ENCODE peak calls at places on chromosomes 12 and 14, in nine cellular contexts. One of them, this sample, is unnamed.

GRCh38 chr14:64812412-64812811 is 67.3 kb downstream of the SPTB start:
- DNase-seq in naive thymus-derived CD4-positive, alpha-beta T cell: peak
- DNase-seq in COLO829: no peak
- DNase-seq in T-helper 1 cell: no peak
- DNase-seq in retina: no peak
- DNase-seq in neural progenitor cell: peak
- DNase-seq in stimulated activated CD4-positive, alpha-beta T cell treated with anti-CD3 and anti-CD28 coated beads, Interleukin-4, amount 100 ng/mL, for 24 hours: peak
- DNase-seq in A549: no peak
- DNase-seq in amniotic stem cell: no peak
- DNase-seq in this sample: no peak

GRCh38 chr12:121223283-121223946 is 13.5 kb downstream of the P2RX4 start:
- DNase-seq in amniotic stem cell: no peak
- DNase-seq in retina: no peak
- DNase-seq in stimulated activated CD4-positive, alpha-beta T cell treated with anti-CD3 and anti-CD28 coated beads, Interleukin-4, amount 100 ng/mL, for 24 hours: peak
- DNase-seq in naive thymus-derived CD4-positive, alpha-beta T cell: peak
- DNase-seq in COLO829: no peak
- DNase-seq in T-helper 1 cell: no peak
- DNase-seq in neural progenitor cell: no peak
- DNase-seq in A549: peak
- DNase-seq in this sample: peak

GRCh38 chr14:102746568-102747438 is 30.4 kb upstream of the TRAF3 start:
- DNase-seq in stimulated activated CD4-positive, alpha-beta T cell treated with anti-CD3 and anti-CD28 coated beads, Interleukin-4, amount 100 ng/mL, for 24 hours: no peak
- DNase-seq in neural progenitor cell: no peak
- DNase-seq in naive thymus-derived CD4-positive, alpha-beta T cell: no peak
- DNase-seq in retina: no peak
- DNase-seq in A549: no peak
- DNase-seq in amniotic stem cell: no peak
- DNase-seq in T-helper 1 cell: no peak
- DNase-seq in COLO829: no peak
- DNase-seq in this sample: no peak

GRCh38 chr12:48027183-48028002 is 23.1 kb upstream of the COL2A1 start:
- DNase-seq in neural progenitor cell: peak
- DNase-seq in A549: no peak
- DNase-seq in T-helper 1 cell: no peak
- DNase-seq in amniotic stem cell: no peak
- DNase-seq in stimulated activated CD4-positive, alpha-beta T cell treated with anti-CD3 and anti-CD28 coated beads, Interleukin-4, amount 100 ng/mL, for 24 hours: no peak
- DNase-seq in naive thymus-derived CD4-positive, alpha-beta T cell: no peak
- DNase-seq in retina: peak
- DNase-seq in COLO829: no peak
- DNase-seq in this sample: no peak

GRCh38 chr12:88362439-88362838 is 217.8 kb downstream of the KITLG start:
- DNase-seq in naive thymus-derived CD4-positive, alpha-beta T cell: no peak
- DNase-seq in neural progenitor cell: no peak
- DNase-seq in retina: no peak
- DNase-seq in T-helper 1 cell: no peak
- DNase-seq in A549: no peak
- DNase-seq in amniotic stem cell: no peak
- DNase-seq in COLO829: no peak
- DNase-seq in stimulated activated CD4-positive, alpha-beta T cell treated with anti-CD3 and anti-CD28 coated beads, Interleukin-4, amount 100 ng/mL, for 24 hours: no peak
- DNase-seq in this sample: no peak

GRCh38 chr12:41277019-41277770 is 89.1 kb downstream of the PDZRN4 start:
- DNase-seq in stimulated activated CD4-positive, alpha-beta T cell treated with anti-CD3 and anti-CD28 coated beads, Interleukin-4, amount 100 ng/mL, for 24 hours: peak
- DNase-seq in T-helper 1 cell: no peak
- DNase-seq in naive thymus-derived CD4-positive, alpha-beta T cell: peak
- DNase-seq in amniotic stem cell: peak
- DNase-seq in retina: peak
- DNase-seq in COLO829: peak
- DNase-seq in neural progenitor cell: peak
- DNase-seq in A549: peak
- DNase-seq in this sample: peak

GRCh38 chr14:34649344-34649743 is 19.4 kb upstream of the SNX6 start:
- DNase-seq in stimulated activated CD4-positive, alpha-beta T cell treated with anti-CD3 and anti-CD28 coated beads, Interleukin-4, amount 100 ng/mL, for 24 hours: no peak
- DNase-seq in A549: peak
- DNase-seq in amniotic stem cell: peak
- DNase-seq in naive thymus-derived CD4-positive, alpha-beta T cell: no peak
- DNase-seq in T-helper 1 cell: no peak
- DNase-seq in COLO829: peak
- DNase-seq in retina: no peak
- DNase-seq in neural progenitor cell: no peak
- DNase-seq in this sample: no peak

GRCh38 chr14:69535230-69535848 is 39.3 kb downstream of the CCDC177 start:
- DNase-seq in A549: peak
- DNase-seq in amniotic stem cell: peak
- DNase-seq in COLO829: peak
- DNase-seq in naive thymus-derived CD4-positive, alpha-beta T cell: no peak
- DNase-seq in stimulated activated CD4-positive, alpha-beta T cell treated with anti-CD3 and anti-CD28 coated beads, Interleukin-4, amount 100 ng/mL, for 24 hours: no peak
- DNase-seq in neural progenitor cell: peak
- DNase-seq in retina: peak
- DNase-seq in T-helper 1 cell: no peak
- DNase-seq in this sample: peak

GRCh38 chr12:52119398-52120254 is 40.1 kb downstream of the SMIM41 start:
- DNase-seq in T-helper 1 cell: no peak
- DNase-seq in stimulated activated CD4-positive, alpha-beta T cell treated with anti-CD3 and anti-CD28 coated beads, Interleukin-4, amount 100 ng/mL, for 24 hours: peak
- DNase-seq in retina: no peak
- DNase-seq in amniotic stem cell: no peak
- DNase-seq in naive thymus-derived CD4-positive, alpha-beta T cell: peak
- DNase-seq in COLO829: no peak
- DNase-seq in A549: peak
- DNase-seq in neural progenitor cell: peak
- DNase-seq in this sample: peak

GRCh38 chr14:61110683-61111082 is 129.6 kb downstream of the SLC38A6 start:
- DNase-seq in amniotic stem cell: no peak
- DNase-seq in T-helper 1 cell: no peak
- DNase-seq in COLO829: no peak
- DNase-seq in A549: no peak
- DNase-seq in retina: no peak
- DNase-seq in neural progenitor cell: no peak
- DNase-seq in stimulated activated CD4-positive, alpha-beta T cell treated with anti-CD3 and anti-CD28 coated beads, Interleukin-4, amount 100 ng/mL, for 24 hours: no peak
- DNase-seq in naive thymus-derived CD4-positive, alpha-beta T cell: no peak
- DNase-seq in this sample: no peak

GRCh38 chr12:75478395-75478794 is 2.2 kb upstream of the GLIPR1 start:
- DNase-seq in naive thymus-derived CD4-positive, alpha-beta T cell: peak
- DNase-seq in retina: no peak
- DNase-seq in stimulated activated CD4-positive, alpha-beta T cell treated with anti-CD3 and anti-CD28 coated beads, Interleukin-4, amount 100 ng/mL, for 24 hours: peak
- DNase-seq in COLO829: no peak
- DNase-seq in T-helper 1 cell: no peak
- DNase-seq in amniotic stem cell: no peak
- DNase-seq in neural progenitor cell: no peak
- DNase-seq in A549: no peak
- DNase-seq in this sample: no peak

GRCh38 chr12:52713960-52714886 is 10.9 kb upstream of the KRT77 start:
- DNase-seq in retina: peak
- DNase-seq in COLO829: no peak
- DNase-seq in stimulated activated CD4-positive, alpha-beta T cell treated with anti-CD3 and anti-CD28 coated beads, Interleukin-4, amount 100 ng/mL, for 24 hours: peak
- DNase-seq in neural progenitor cell: peak
- DNase-seq in T-helper 1 cell: no peak
- DNase-seq in amniotic stem cell: no peak
- DNase-seq in naive thymus-derived CD4-positive, alpha-beta T cell: peak
- DNase-seq in A549: peak
- DNase-seq in this sample: no peak

GRCh38 chr12:108047130-108047550 is 81.9 kb upstream of the WSCD2 start:
- DNase-seq in COLO829: no peak
- DNase-seq in amniotic stem cell: no peak
- DNase-seq in stimulated activated CD4-positive, alpha-beta T cell treated with anti-CD3 and anti-CD28 coated beads, Interleukin-4, amount 100 ng/mL, for 24 hours: no peak
- DNase-seq in neural progenitor cell: no peak
- DNase-seq in A549: no peak
- DNase-seq in T-helper 1 cell: no peak
- DNase-seq in retina: no peak
- DNase-seq in naive thymus-derived CD4-positive, alpha-beta T cell: no peak
- DNase-seq in this sample: no peak

GRCh38 chr12:121356657-121357056 is 4.4 kb upstream of the ANAPC5 start:
- DNase-seq in naive thymus-derived CD4-positive, alpha-beta T cell: no peak
- DNase-seq in COLO829: no peak
- DNase-seq in neural progenitor cell: no peak
- DNase-seq in A549: no peak
- DNase-seq in amniotic stem cell: no peak
- DNase-seq in T-helper 1 cell: no peak
- DNase-seq in retina: no peak
- DNase-seq in stimulated activated CD4-positive, alpha-beta T cell treated with anti-CD3 and anti-CD28 coated beads, Interleukin-4, amount 100 ng/mL, for 24 hours: no peak
- DNase-seq in this sample: no peak

GRCh38 chr14:99602054-99602787 is 1.8 kb downstream of the CCDC85C start:
- DNase-seq in stimulated activated CD4-positive, alpha-beta T cell treated with anti-CD3 and anti-CD28 coated beads, Interleukin-4, amount 100 ng/mL, for 24 hours: no peak
- DNase-seq in naive thymus-derived CD4-positive, alpha-beta T cell: no peak
- DNase-seq in retina: peak
- DNase-seq in COLO829: no peak
- DNase-seq in T-helper 1 cell: no peak
- DNase-seq in amniotic stem cell: no peak
- DNase-seq in neural progenitor cell: peak
- DNase-seq in A549: peak
- DNase-seq in this sample: no peak

GRCh38 chr14:32594766-32595165 is 265.7 kb downstream of the AKAP6 start:
- DNase-seq in neural progenitor cell: no peak
- DNase-seq in T-helper 1 cell: no peak
- DNase-seq in stimulated activated CD4-positive, alpha-beta T cell treated with anti-CD3 and anti-CD28 coated beads, Interleukin-4, amount 100 ng/mL, for 24 hours: no peak
- DNase-seq in naive thymus-derived CD4-positive, alpha-beta T cell: no peak
- DNase-seq in retina: no peak
- DNase-seq in COLO829: peak
- DNase-seq in amniotic stem cell: peak
- DNase-seq in A549: no peak
- DNase-seq in this sample: no peak

GRCh38 chr12:102498471-102498870 is 18.1 kb upstream of the IGF1 start:
- DNase-seq in neural progenitor cell: no peak
- DNase-seq in amniotic stem cell: no peak
- DNase-seq in retina: no peak
- DNase-seq in COLO829: no peak
- DNase-seq in stimulated activated CD4-positive, alpha-beta T cell treated with anti-CD3 and anti-CD28 coated beads, Interleukin-4, amount 100 ng/mL, for 24 hours: no peak
- DNase-seq in A549: no peak
- DNase-seq in T-helper 1 cell: no peak
- DNase-seq in naive thymus-derived CD4-positive, alpha-beta T cell: no peak
- DNase-seq in this sample: no peak

GRCh38 chr12:58564721-58565120 is 355.6 kb downstream of the LRIG3 start:
- DNase-seq in neural progenitor cell: no peak
- DNase-seq in retina: no peak
- DNase-seq in T-helper 1 cell: no peak
- DNase-seq in stimulated activated CD4-positive, alpha-beta T cell treated with anti-CD3 and anti-CD28 coated beads, Interleukin-4, amount 100 ng/mL, for 24 hours: no peak
- DNase-seq in amniotic stem cell: peak
- DNase-seq in naive thymus-derived CD4-positive, alpha-beta T cell: no peak
- DNase-seq in A549: no peak
- DNase-seq in COLO829: no peak
- DNase-seq in this sample: no peak

This sample was measured in D341Med.